ENCODE peak calls at places on chromosomes 2 and 18, in six cellular contexts. One of them, this sample, is unnamed.
A peak's percentile ranks its signal among the peaks of the same experiment; 100 is the strongest.

GRCh38 chr2:27667439-27667838 is 3.8 kb downstream of the SLC4A1AP start:
- DNase-seq in upper lobe of left lung: no peak
- DNase-seq in effector memory CD4-positive, alpha-beta T cell: no peak
- DNase-seq in K562: peak; percentile 15
- DNase-seq in fibroblast of lung: no peak
- DNase-seq in cardiac muscle cell: no peak
- DNase-seq in this sample: no peak

GRCh38 chr18:48442761-48443160 is 33.6 kb upstream of the ZBTB7C start:
- DNase-seq in cardiac muscle cell: peak; percentile 28
- DNase-seq in upper lobe of left lung: no peak
- DNase-seq in K562: no peak
- DNase-seq in fibroblast of lung: no peak
- DNase-seq in effector memory CD4-positive, alpha-beta T cell: no peak
- DNase-seq in this sample: no peak

GRCh38 chr2:178109813-178110212 is 2.4 kb upstream of the RBM45 start:
- DNase-seq in upper lobe of left lung: no peak
- DNase-seq in K562: peak; percentile 58
- DNase-seq in fibroblast of lung: peak; percentile 63
- DNase-seq in effector memory CD4-positive, alpha-beta T cell: no peak
- DNase-seq in cardiac muscle cell: peak; percentile 63
- DNase-seq in this sample: no peak

GRCh38 chr2:171086352-171087290 is 74.1 kb downstream of the TLK1 start:
- DNase-seq in effector memory CD4-positive, alpha-beta T cell: no peak
- DNase-seq in upper lobe of left lung: no peak
- DNase-seq in fibroblast of lung: peak; percentile 73
- DNase-seq in cardiac muscle cell: peak; percentile 68
- DNase-seq in K562: peak; percentile 62
- DNase-seq in this sample: peak; percentile 56

GRCh38 chr2:1662606-1663180 is 81.6 kb downstream of the PXDN start:
- DNase-seq in upper lobe of left lung: peak; percentile 9
- DNase-seq in effector memory CD4-positive, alpha-beta T cell: no peak
- DNase-seq in cardiac muscle cell: no peak
- DNase-seq in fibroblast of lung: no peak
- DNase-seq in K562: no peak
- DNase-seq in this sample: no peak

GRCh38 chr2:45567974-45568789 is 42.9 kb downstream of the SRBD1 start:
- DNase-seq in effector memory CD4-positive, alpha-beta T cell: no peak
- DNase-seq in cardiac muscle cell: peak; percentile 59
- DNase-seq in K562: peak; percentile 11
- DNase-seq in fibroblast of lung: peak; percentile 17
- DNase-seq in upper lobe of left lung: no peak
- DNase-seq in this sample: no peak

GRCh38 chr18:44685296-44685695 is 4.6 kb downstream of the SETBP1 start:
- DNase-seq in upper lobe of left lung: no peak
- DNase-seq in effector memory CD4-positive, alpha-beta T cell: no peak
- DNase-seq in fibroblast of lung: no peak
- DNase-seq in K562: no peak
- DNase-seq in cardiac muscle cell: no peak
- DNase-seq in this sample: no peak

GRCh38 chr18:45066868-45067267 is 386.2 kb downstream of the SETBP1 start:
- DNase-seq in fibroblast of lung: no peak
- DNase-seq in K562: peak; percentile 18
- DNase-seq in cardiac muscle cell: peak; percentile 12
- DNase-seq in upper lobe of left lung: peak; percentile 41
- DNase-seq in effector memory CD4-positive, alpha-beta T cell: no peak
- DNase-seq in this sample: no peak

GRCh38 chr18:59460060-59460395 is 101.0 kb upstream of the LMAN1 start:
- DNase-seq in K562: no peak
- DNase-seq in fibroblast of lung: peak; percentile 27
- DNase-seq in upper lobe of left lung: no peak
- DNase-seq in effector memory CD4-positive, alpha-beta T cell: no peak
- DNase-seq in cardiac muscle cell: peak; percentile 50
- DNase-seq in this sample: no peak

GRCh38 chr2:164917296-164917903 is 37.9 kb downstream of the SLC38A11 start:
- DNase-seq in upper lobe of left lung: no peak
- DNase-seq in effector memory CD4-positive, alpha-beta T cell: no peak
- DNase-seq in fibroblast of lung: peak; percentile 35
- DNase-seq in cardiac muscle cell: peak; percentile 62
- DNase-seq in K562: no peak
- DNase-seq in this sample: peak; percentile 40

GRCh38 chr18:72155327-72155726 is 388.8 kb downstream of the CBLN2 start:
- DNase-seq in upper lobe of left lung: no peak
- DNase-seq in K562: no peak
- DNase-seq in effector memory CD4-positive, alpha-beta T cell: no peak
- DNase-seq in cardiac muscle cell: no peak
- DNase-seq in fibroblast of lung: peak; percentile 2
- DNase-seq in this sample: no peak

GRCh38 chr2:188024811-188025210 is 266.9 kb upstream of the GULP1 start:
- DNase-seq in effector memory CD4-positive, alpha-beta T cell: no peak
- DNase-seq in cardiac muscle cell: peak; percentile 13
- DNase-seq in K562: no peak
- DNase-seq in fibroblast of lung: peak; percentile 73
- DNase-seq in upper lobe of left lung: no peak
- DNase-seq in this sample: no peak

GRCh38 chr2:169909376-169909775 is 82.1 kb downstream of the UBR3 start:
- DNase-seq in K562: no peak
- DNase-seq in upper lobe of left lung: no peak
- DNase-seq in effector memory CD4-positive, alpha-beta T cell: no peak
- DNase-seq in cardiac muscle cell: no peak
- DNase-seq in fibroblast of lung: no peak
- DNase-seq in this sample: no peak

GRCh38 chr2:7634370-7634769 is 717.2 kb downstream of the RNF144A start:
- DNase-seq in K562: no peak
- DNase-seq in effector memory CD4-positive, alpha-beta T cell: no peak
- DNase-seq in cardiac muscle cell: no peak
- DNase-seq in upper lobe of left lung: no peak
- DNase-seq in fibroblast of lung: no peak
- DNase-seq in this sample: no peak

GRCh38 chr2:127654084-127654837 is 8.3 kb downstream of the GPR17 start:
- DNase-seq in effector memory CD4-positive, alpha-beta T cell: no peak
- DNase-seq in cardiac muscle cell: no peak
- DNase-seq in K562: no peak
- DNase-seq in upper lobe of left lung: no peak
- DNase-seq in fibroblast of lung: no peak
- DNase-seq in this sample: no peak

GRCh38 chr2:232623768-232624553 is 9.4 kb upstream of the EFHD1 start:
- DNase-seq in cardiac muscle cell: no peak
- DNase-seq in K562: no peak
- DNase-seq in upper lobe of left lung: no peak
- DNase-seq in fibroblast of lung: no peak
- DNase-seq in effector memory CD4-positive, alpha-beta T cell: no peak
- DNase-seq in this sample: no peak

DNA sequence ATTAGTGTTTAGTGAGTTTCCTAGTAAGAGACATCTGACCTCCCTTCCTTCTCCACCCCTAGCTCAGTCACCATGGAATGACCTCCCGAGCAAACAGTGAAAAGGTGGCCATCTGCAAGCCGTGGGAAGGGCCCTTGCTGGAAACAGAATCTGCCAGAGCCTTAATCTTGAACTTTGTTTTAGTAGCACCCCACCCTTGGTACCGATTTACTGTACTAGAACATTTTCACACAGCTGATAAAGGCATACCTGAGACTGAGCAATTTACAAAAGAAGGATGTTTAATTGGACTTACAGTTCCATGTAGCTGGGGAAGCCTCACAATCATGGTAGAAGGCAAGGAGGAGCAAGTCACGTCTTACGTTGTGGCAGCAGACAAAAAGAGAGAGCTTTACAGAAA is 655.8 kb downstream of the TSN start:
- DNase-seq in effector memory CD4-positive, alpha-beta T cell: no peak
- DNase-seq in fibroblast of lung: no peak
- DNase-seq in cardiac muscle cell: no peak
- DNase-seq in K562: no peak
- DNase-seq in upper lobe of left lung: no peak
- DNase-seq in this sample: no peak
- H3K27ac ChIP-seq in effector memory CD4-positive, alpha-beta T cell: no peak overlapping the region
- H3K27ac ChIP-seq in fibroblast of lung: no peak overlapping the region
- H3K27ac ChIP-seq in cardiac muscle cell: no peak overlapping the region
- H3K27ac ChIP-seq in K562: no peak overlapping the region
- H3K27ac ChIP-seq in upper lobe of left lung: no peak overlapping the region
- H3K27ac ChIP-seq in this sample: no peak overlapping the region

GRCh38 chr2:3104261-3104660 is 273.4 kb downstream of the EIPR1 start:
- DNase-seq in effector memory CD4-positive, alpha-beta T cell: no peak
- DNase-seq in upper lobe of left lung: no peak
- DNase-seq in K562: no peak
- DNase-seq in cardiac muscle cell: no peak
- DNase-seq in fibroblast of lung: no peak
- DNase-seq in this sample: no peak

GRCh38 chr2:3102915-3103569 is 274.6 kb downstream of the EIPR1 start:
- DNase-seq in cardiac muscle cell: no peak
- DNase-seq in effector memory CD4-positive, alpha-beta T cell: no peak
- DNase-seq in fibroblast of lung: no peak
- DNase-seq in K562: no peak
- DNase-seq in upper lobe of left lung: no peak
- DNase-seq in this sample: peak; percentile 11

GRCh38 chr2:3108105-3108504 is 269.5 kb downstream of the EIPR1 start:
- DNase-seq in effector memory CD4-positive, alpha-beta T cell: no peak
- DNase-seq in upper lobe of left lung: no peak
- DNase-seq in fibroblast of lung: no peak
- DNase-seq in K562: no peak
- DNase-seq in cardiac muscle cell: no peak
- DNase-seq in this sample: peak; percentile 14

GRCh38 chr2:3107567-3107966 is 270.1 kb downstream of the EIPR1 start:
- DNase-seq in cardiac muscle cell: no peak
- DNase-seq in effector memory CD4-positive, alpha-beta T cell: no peak
- DNase-seq in K562: no peak
- DNase-seq in upper lobe of left lung: no peak
- DNase-seq in fibroblast of lung: no peak
- DNase-seq in this sample: peak; percentile 4

GRCh38 chr2:3105814-3106569 is 271.6 kb downstream of the EIPR1 start:
- DNase-seq in cardiac muscle cell: no peak
- DNase-seq in upper lobe of left lung: no peak
- DNase-seq in effector memory CD4-positive, alpha-beta T cell: no peak
- DNase-seq in fibroblast of lung: no peak
- DNase-seq in K562: no peak
- DNase-seq in this sample: peak; percentile 12
- H3K9me3 ChIP-seq in cardiac muscle cell: no peaks in the 10 kb centered on the region
- H3K9me3 ChIP-seq in upper lobe of left lung: no peaks in the 10 kb centered on the region
- H3K9me3 ChIP-seq in effector memory CD4-positive, alpha-beta T cell: no peaks in the 10 kb centered on the region
- H3K9me3 ChIP-seq in fibroblast of lung: peaks cover 9% of the 10 kb centered on the region
- H3K9me3 ChIP-seq in K562: peaks cover 7% of the 10 kb centered on the region
- H3K9me3 ChIP-seq in this sample: no peaks in the 10 kb centered on the region

GRCh38 chr2:101704046-101704466 is 6.5 kb downstream of the MAP4K4 start:
- DNase-seq in cardiac muscle cell: peak; percentile 80
- DNase-seq in fibroblast of lung: peak; percentile 84
- DNase-seq in K562: no peak
- DNase-seq in effector memory CD4-positive, alpha-beta T cell: no peak
- DNase-seq in upper lobe of left lung: peak; percentile 36
- DNase-seq in this sample: no peak

GRCh38 chr2:101706121-101706818 is 8.8 kb downstream of the MAP4K4 start:
- DNase-seq in effector memory CD4-positive, alpha-beta T cell: no peak
- DNase-seq in K562: no peak
- DNase-seq in fibroblast of lung: no peak
- DNase-seq in upper lobe of left lung: no peak
- DNase-seq in cardiac muscle cell: no peak
- DNase-seq in this sample: no peak

GRCh38 chr2:101704816-101705565 is 7.5 kb downstream of the MAP4K4 start:
- DNase-seq in effector memory CD4-positive, alpha-beta T cell: no peak
- DNase-seq in fibroblast of lung: peak; percentile 49
- DNase-seq in cardiac muscle cell: peak; percentile 27
- DNase-seq in K562: no peak
- DNase-seq in upper lobe of left lung: no peak
- DNase-seq in this sample: no peak

GRCh38 chr2:101710036-101710689 is 12.7 kb downstream of the MAP4K4 start:
- DNase-seq in fibroblast of lung: peak; percentile 24
- DNase-seq in effector memory CD4-positive, alpha-beta T cell: no peak
- DNase-seq in upper lobe of left lung: no peak
- DNase-seq in K562: no peak
- DNase-seq in cardiac muscle cell: no peak
- DNase-seq in this sample: no peak

GRCh38 chr2:101706819-101707177 is 9.3 kb downstream of the MAP4K4 start:
- DNase-seq in fibroblast of lung: no peak
- DNase-seq in K562: no peak
- DNase-seq in effector memory CD4-positive, alpha-beta T cell: no peak
- DNase-seq in upper lobe of left lung: no peak
- DNase-seq in cardiac muscle cell: no peak
- DNase-seq in this sample: no peak
- H3K27ac ChIP-seq in fibroblast of lung: peak overlapping the region; percentile 24
- H3K27ac ChIP-seq in K562: no peak overlapping the region
- H3K27ac ChIP-seq in effector memory CD4-positive, alpha-beta T cell: peak overlapping the region; percentile 50
- H3K27ac ChIP-seq in upper lobe of left lung: no peak overlapping the region
- H3K27ac ChIP-seq in cardiac muscle cell: no peak overlapping the region
- H3K27ac ChIP-seq in this sample: no peak overlapping the region

DNA sequence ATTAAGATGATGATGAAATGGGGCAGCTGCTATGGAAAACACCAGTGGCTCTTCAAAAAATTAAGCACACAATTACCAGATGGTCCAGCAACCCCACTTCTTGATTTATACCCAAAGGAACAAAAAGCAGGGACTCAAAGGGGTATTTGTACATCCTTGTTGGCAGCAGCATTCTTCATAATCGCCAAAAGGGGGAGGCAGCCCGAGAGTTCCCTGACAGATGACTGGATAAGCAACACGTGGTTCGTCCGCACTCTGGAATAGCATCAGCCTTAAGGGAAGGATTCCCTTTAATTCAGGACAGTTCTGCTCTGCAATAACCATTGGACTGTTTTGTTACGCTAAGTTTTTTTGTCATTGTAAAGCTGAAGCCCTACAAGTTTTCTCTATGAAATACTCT is 76.7 kb upstream of the TWIST2 start:
- DNase-seq in K562: peak; percentile 11
- DNase-seq in fibroblast of lung: peak; percentile 51
- DNase-seq in effector memory CD4-positive, alpha-beta T cell: no peak
- DNase-seq in cardiac muscle cell: peak; percentile 49
- DNase-seq in upper lobe of left lung: no peak
- DNase-seq in this sample: no peak
- H3K9me3 ChIP-seq in K562: no peaks in the 10 kb centered on the region
- H3K9me3 ChIP-seq in fibroblast of lung: no peaks in the 10 kb centered on the region
- H3K9me3 ChIP-seq in effector memory CD4-positive, alpha-beta T cell: no peaks in the 10 kb centered on the region
- H3K9me3 ChIP-seq in cardiac muscle cell: peaks cover 7% of the 10 kb centered on the region
- H3K9me3 ChIP-seq in upper lobe of left lung: peaks cover 8% of the 10 kb centered on the region
- H3K9me3 ChIP-seq in this sample: no peaks in the 10 kb centered on the region

DNA sequence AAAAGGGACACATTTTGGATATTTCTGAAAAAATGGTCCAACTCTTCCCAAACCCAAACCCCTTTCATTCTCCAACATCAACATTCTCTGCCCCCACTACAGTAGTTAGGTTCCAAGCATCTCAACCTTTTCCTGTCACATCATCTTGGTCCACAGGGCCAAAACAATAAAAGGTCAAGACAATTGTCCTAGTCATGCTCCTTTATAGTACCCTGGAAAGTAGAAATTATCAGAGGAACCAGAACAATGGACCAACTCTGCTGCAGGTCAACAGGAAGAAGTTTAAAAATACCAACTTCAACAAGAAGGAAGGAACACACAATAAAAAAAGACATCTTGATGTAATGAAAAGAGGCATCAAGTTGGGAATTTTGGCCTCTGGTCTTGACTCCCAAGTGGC is 36.1 kb downstream of the CLASP1 start:
- DNase-seq in fibroblast of lung: no peak
- DNase-seq in upper lobe of left lung: no peak
- DNase-seq in effector memory CD4-positive, alpha-beta T cell: no peak
- DNase-seq in K562: no peak
- DNase-seq in cardiac muscle cell: no peak
- DNase-seq in this sample: no peak
- H3K27ac ChIP-seq in fibroblast of lung: no peak overlapping the region
- H3K27ac ChIP-seq in upper lobe of left lung: no peak overlapping the region
- H3K27ac ChIP-seq in effector memory CD4-positive, alpha-beta T cell: no peak overlapping the region
- H3K27ac ChIP-seq in K562: no peak overlapping the region
- H3K27ac ChIP-seq in cardiac muscle cell: no peak overlapping the region
- H3K27ac ChIP-seq in this sample: no peak overlapping the region